ENCODE peak calls at places on chromosomes 2 and 18, in nine cellular contexts. One of them, this sample, is unnamed.

GRCh38 chr18:38493991-38494559 is 928.5 kb upstream of the CELF4 start:
- DNase-seq in HT-29: no peak
- DNase-seq in cardiac muscle cell: no peak
- DNase-seq in NCI-H2171: no peak
- DNase-seq in GM10248: no peak
- DNase-seq in stimulated activated naive B cell treated with anti-CD40 and anti-IgM and Interleukin-4, amounts not matched to agents 10 μg/mL and 1 μg/mL and 100 μg/mL, for 72 hours: peak
- DNase-seq in EL: no peak
- DNase-seq in posterior vena cava: no peak
- DNase-seq in aorta: no peak
- DNase-seq in this sample: no peak

GRCh38 chr2:231786177-231786916 is at the start of gene COPS7B:
- DNase-seq in HT-29: peak
- DNase-seq in cardiac muscle cell: peak
- DNase-seq in NCI-H2171: peak
- DNase-seq in GM10248: peak
- DNase-seq in stimulated activated naive B cell treated with anti-CD40 and anti-IgM and Interleukin-4, amounts not matched to agents 10 μg/mL and 1 μg/mL and 100 μg/mL, for 72 hours: peak
- DNase-seq in EL: peak
- DNase-seq in posterior vena cava: peak
- DNase-seq in aorta: peak
- DNase-seq in this sample: peak

GRCh38 chr18:67957684-67958083 is 441.2 kb upstream of the DSEL start:
- DNase-seq in HT-29: no peak
- DNase-seq in cardiac muscle cell: no peak
- DNase-seq in NCI-H2171: no peak
- DNase-seq in GM10248: no peak
- DNase-seq in stimulated activated naive B cell treated with anti-CD40 and anti-IgM and Interleukin-4, amounts not matched to agents 10 μg/mL and 1 μg/mL and 100 μg/mL, for 72 hours: no peak
- DNase-seq in EL: no peak
- DNase-seq in posterior vena cava: no peak
- DNase-seq in aorta: no peak
- DNase-seq in this sample: no peak

GRCh38 chr2:237061356-237061755 is 24.3 kb upstream of the COPS8 start:
- DNase-seq in HT-29: no peak
- DNase-seq in cardiac muscle cell: no peak
- DNase-seq in NCI-H2171: no peak
- DNase-seq in GM10248: no peak
- DNase-seq in stimulated activated naive B cell treated with anti-CD40 and anti-IgM and Interleukin-4, amounts not matched to agents 10 μg/mL and 1 μg/mL and 100 μg/mL, for 72 hours: no peak
- DNase-seq in EL: no peak
- DNase-seq in posterior vena cava: no peak
- DNase-seq in aorta: no peak
- DNase-seq in this sample: no peak

GRCh38 chr2:44268259-44268649 is 7.0 kb upstream of the SLC3A1 start:
- DNase-seq in HT-29: no peak
- DNase-seq in cardiac muscle cell: peak
- DNase-seq in NCI-H2171: no peak
- DNase-seq in GM10248: no peak
- DNase-seq in stimulated activated naive B cell treated with anti-CD40 and anti-IgM and Interleukin-4, amounts not matched to agents 10 μg/mL and 1 μg/mL and 100 μg/mL, for 72 hours: no peak
- DNase-seq in EL: peak
- DNase-seq in posterior vena cava: no peak
- DNase-seq in aorta: no peak
- DNase-seq in this sample: no peak

GRCh38 chr18:23881778-23882177 is 132.8 kb upstream of the TTC39C start:
- DNase-seq in HT-29: no peak
- DNase-seq in cardiac muscle cell: no peak
- DNase-seq in NCI-H2171: no peak
- DNase-seq in GM10248: no peak
- DNase-seq in stimulated activated naive B cell treated with anti-CD40 and anti-IgM and Interleukin-4, amounts not matched to agents 10 μg/mL and 1 μg/mL and 100 μg/mL, for 72 hours: no peak
- DNase-seq in EL: no peak
- DNase-seq in posterior vena cava: no peak
- DNase-seq in aorta: no peak
- DNase-seq in this sample: no peak

GRCh38 chr2:96816836-96817702 is 1.0 kb downstream of the CNNM3 start:
- DNase-seq in HT-29: peak
- DNase-seq in cardiac muscle cell: peak
- DNase-seq in NCI-H2171: no peak
- DNase-seq in GM10248: no peak
- DNase-seq in stimulated activated naive B cell treated with anti-CD40 and anti-IgM and Interleukin-4, amounts not matched to agents 10 μg/mL and 1 μg/mL and 100 μg/mL, for 72 hours: no peak
- DNase-seq in EL: peak
- DNase-seq in posterior vena cava: no peak
- DNase-seq in aorta: peak
- DNase-seq in this sample: no peak

GRCh38 chr2:171318463-171318934 is 115.3 kb downstream of the METTL8 start:
- DNase-seq in HT-29: no peak
- DNase-seq in cardiac muscle cell: peak
- DNase-seq in NCI-H2171: no peak
- DNase-seq in GM10248: no peak
- DNase-seq in stimulated activated naive B cell treated with anti-CD40 and anti-IgM and Interleukin-4, amounts not matched to agents 10 μg/mL and 1 μg/mL and 100 μg/mL, for 72 hours: no peak
- DNase-seq in EL: no peak
- DNase-seq in posterior vena cava: no peak
- DNase-seq in aorta: no peak
- DNase-seq in this sample: no peak

GRCh38 chr18:26453370-26454030 is 94.9 kb downstream of the KCTD1 start:
- DNase-seq in HT-29: no peak
- DNase-seq in cardiac muscle cell: no peak
- DNase-seq in NCI-H2171: no peak
- DNase-seq in GM10248: no peak
- DNase-seq in stimulated activated naive B cell treated with anti-CD40 and anti-IgM and Interleukin-4, amounts not matched to agents 10 μg/mL and 1 μg/mL and 100 μg/mL, for 72 hours: no peak
- DNase-seq in EL: no peak
- DNase-seq in posterior vena cava: no peak
- DNase-seq in aorta: no peak
- DNase-seq in this sample: no peak

GRCh38 chr2:125471963-125472362 is 1184.0 kb upstream of the GYPC start:
- DNase-seq in HT-29: peak
- DNase-seq in cardiac muscle cell: peak
- DNase-seq in NCI-H2171: peak
- DNase-seq in GM10248: peak
- DNase-seq in stimulated activated naive B cell treated with anti-CD40 and anti-IgM and Interleukin-4, amounts not matched to agents 10 μg/mL and 1 μg/mL and 100 μg/mL, for 72 hours: no peak
- DNase-seq in EL: no peak
- DNase-seq in posterior vena cava: peak
- DNase-seq in aorta: no peak
- DNase-seq in this sample: no peak

GRCh38 chr2:238433941-238434845 is 7.5 kb downstream of the ASB1 start:
- DNase-seq in HT-29: no peak
- DNase-seq in cardiac muscle cell: peak
- DNase-seq in NCI-H2171: no peak
- DNase-seq in GM10248: no peak
- DNase-seq in stimulated activated naive B cell treated with anti-CD40 and anti-IgM and Interleukin-4, amounts not matched to agents 10 μg/mL and 1 μg/mL and 100 μg/mL, for 72 hours: no peak
- DNase-seq in EL: peak
- DNase-seq in posterior vena cava: no peak
- DNase-seq in aorta: no peak
- DNase-seq in this sample: no peak

GRCh38 chr2:211631503-211631902 is 907.1 kb downstream of the ERBB4 start:
- DNase-seq in HT-29: no peak
- DNase-seq in cardiac muscle cell: no peak
- DNase-seq in NCI-H2171: no peak
- DNase-seq in GM10248: no peak
- DNase-seq in stimulated activated naive B cell treated with anti-CD40 and anti-IgM and Interleukin-4, amounts not matched to agents 10 μg/mL and 1 μg/mL and 100 μg/mL, for 72 hours: no peak
- DNase-seq in EL: no peak
- DNase-seq in posterior vena cava: no peak
- DNase-seq in aorta: no peak
- DNase-seq in this sample: no peak

GRCh38 chr2:68706637-68707036 is 28.0 kb upstream of the ARHGAP25 start:
- DNase-seq in HT-29: no peak
- DNase-seq in cardiac muscle cell: no peak
- DNase-seq in NCI-H2171: no peak
- DNase-seq in GM10248: no peak
- DNase-seq in stimulated activated naive B cell treated with anti-CD40 and anti-IgM and Interleukin-4, amounts not matched to agents 10 μg/mL and 1 μg/mL and 100 μg/mL, for 72 hours: no peak
- DNase-seq in EL: no peak
- DNase-seq in posterior vena cava: no peak
- DNase-seq in aorta: no peak
- DNase-seq in this sample: no peak

GRCh38 chr2:8659735-8660492 is 21.9 kb upstream of the ID2 start:
- DNase-seq in HT-29: no peak
- DNase-seq in cardiac muscle cell: no peak
- DNase-seq in NCI-H2171: no peak
- DNase-seq in GM10248: no peak
- DNase-seq in stimulated activated naive B cell treated with anti-CD40 and anti-IgM and Interleukin-4, amounts not matched to agents 10 μg/mL and 1 μg/mL and 100 μg/mL, for 72 hours: no peak
- DNase-seq in EL: no peak
- DNase-seq in posterior vena cava: peak
- DNase-seq in aorta: no peak
- DNase-seq in this sample: no peak

GRCh38 chr18:49668583-49669290 is 106.9 kb downstream of the LIPG start:
- DNase-seq in HT-29: no peak
- DNase-seq in cardiac muscle cell: peak
- DNase-seq in NCI-H2171: peak
- DNase-seq in GM10248: no peak
- DNase-seq in stimulated activated naive B cell treated with anti-CD40 and anti-IgM and Interleukin-4, amounts not matched to agents 10 μg/mL and 1 μg/mL and 100 μg/mL, for 72 hours: no peak
- DNase-seq in EL: no peak
- DNase-seq in posterior vena cava: no peak
- DNase-seq in aorta: no peak
- DNase-seq in this sample: peak

GRCh38 chr18:67265464-67266245 is 250.9 kb downstream of the DSEL start:
- DNase-seq in HT-29: peak
- DNase-seq in cardiac muscle cell: peak
- DNase-seq in NCI-H2171: no peak
- DNase-seq in GM10248: no peak
- DNase-seq in stimulated activated naive B cell treated with anti-CD40 and anti-IgM and Interleukin-4, amounts not matched to agents 10 μg/mL and 1 μg/mL and 100 μg/mL, for 72 hours: no peak
- DNase-seq in EL: peak
- DNase-seq in posterior vena cava: no peak
- DNase-seq in aorta: no peak
- DNase-seq in this sample: no peak

GRCh38 chr2:120602251-120602650 is 133.4 kb upstream of the GLI2 start:
- DNase-seq in HT-29: no peak
- DNase-seq in cardiac muscle cell: peak
- DNase-seq in NCI-H2171: no peak
- DNase-seq in GM10248: no peak
- DNase-seq in stimulated activated naive B cell treated with anti-CD40 and anti-IgM and Interleukin-4, amounts not matched to agents 10 μg/mL and 1 μg/mL and 100 μg/mL, for 72 hours: no peak
- DNase-seq in EL: no peak
- DNase-seq in posterior vena cava: peak
- DNase-seq in aorta: peak
- DNase-seq in this sample: no peak

This sample was measured in uterus.